ENCODE peak calls at places on chromosomes 4 and X, in seven cellular contexts. One of them, this sample, is unnamed.

GRCh38 chrX:111490683-111491082 is 20.8 kb upstream of the SERTM2 start:
- DNase-seq in type B pancreatic cell: no peak
- DNase-seq in H9: no peak
- DNase-seq in brain microvascular endothelial cell: no peak
- DNase-seq in AG09319: no peak
- DNase-seq in nephron progenitor cell: no peak
- DNase-seq in lower leg skin: no peak
- DNase-seq in this sample: no peak

GRCh38 chrX:1400731-1401471 is 9.0 kb upstream of the SLC25A6 start:
- DNase-seq in nephron progenitor cell: no peak
- DNase-seq in lower leg skin: no peak
- DNase-seq in AG09319: no peak
- DNase-seq in H9: peak
- DNase-seq in type B pancreatic cell: no peak
- DNase-seq in brain microvascular endothelial cell: no peak
- DNase-seq in this sample: no peak

GRCh38 chrX:85004255-85004654 is 578 bp downstream of the APOOL start:
- DNase-seq in AG09319: no peak
- DNase-seq in type B pancreatic cell: no peak
- DNase-seq in H9: no peak
- DNase-seq in nephron progenitor cell: no peak
- DNase-seq in lower leg skin: no peak
- DNase-seq in brain microvascular endothelial cell: peak
- DNase-seq in this sample: no peak

GRCh38 chr4:40214038-40214437 is 17.2 kb downstream of the RHOH start:
- DNase-seq in lower leg skin: no peak
- DNase-seq in AG09319: no peak
- DNase-seq in type B pancreatic cell: no peak
- DNase-seq in brain microvascular endothelial cell: no peak
- DNase-seq in H9: no peak
- DNase-seq in nephron progenitor cell: no peak
- DNase-seq in this sample: no peak

GRCh38 chr4:113961322-113961698 is 18.1 kb downstream of the ARSJ start:
- DNase-seq in H9: no peak
- DNase-seq in AG09319: peak
- DNase-seq in brain microvascular endothelial cell: peak
- DNase-seq in lower leg skin: no peak
- DNase-seq in nephron progenitor cell: no peak
- DNase-seq in type B pancreatic cell: no peak
- DNase-seq in this sample: no peak

GRCh38 chr4:58061967-58062366 is 951.8 kb upstream of the IGFBP7 start:
- DNase-seq in nephron progenitor cell: no peak
- DNase-seq in H9: peak
- DNase-seq in AG09319: no peak
- DNase-seq in lower leg skin: no peak
- DNase-seq in brain microvascular endothelial cell: no peak
- DNase-seq in type B pancreatic cell: no peak
- DNase-seq in this sample: no peak

GRCh38 chrX:76148753-76149152 is 24.1 kb upstream of the PBDC1 start:
- DNase-seq in lower leg skin: peak
- DNase-seq in nephron progenitor cell: peak
- DNase-seq in brain microvascular endothelial cell: peak
- DNase-seq in type B pancreatic cell: no peak
- DNase-seq in H9: peak
- DNase-seq in AG09319: no peak
- DNase-seq in this sample: no peak

GRCh38 chr4:37812713-37813112 is 13.8 kb upstream of the PGM2 start:
- DNase-seq in lower leg skin: no peak
- DNase-seq in type B pancreatic cell: no peak
- DNase-seq in H9: no peak
- DNase-seq in brain microvascular endothelial cell: peak
- DNase-seq in AG09319: no peak
- DNase-seq in nephron progenitor cell: no peak
- DNase-seq in this sample: no peak

GRCh38 chr4:32488690-32489089 is 1768.5 kb downstream of the PCDH7 start:
- DNase-seq in H9: no peak
- DNase-seq in brain microvascular endothelial cell: no peak
- DNase-seq in nephron progenitor cell: no peak
- DNase-seq in type B pancreatic cell: no peak
- DNase-seq in lower leg skin: no peak
- DNase-seq in AG09319: no peak
- DNase-seq in this sample: no peak

GRCh38 chrX:134764202-134764785 is 106.0 kb upstream of the PLAC1 start:
- DNase-seq in type B pancreatic cell: no peak
- DNase-seq in lower leg skin: no peak
- DNase-seq in H9: no peak
- DNase-seq in nephron progenitor cell: no peak
- DNase-seq in AG09319: no peak
- DNase-seq in brain microvascular endothelial cell: no peak
- DNase-seq in this sample: no peak

GRCh38 chrX:50615570-50616158 is 145.0 kb upstream of the DGKK start:
- DNase-seq in nephron progenitor cell: no peak
- DNase-seq in lower leg skin: no peak
- DNase-seq in AG09319: no peak
- DNase-seq in H9: no peak
- DNase-seq in type B pancreatic cell: no peak
- DNase-seq in brain microvascular endothelial cell: no peak
- DNase-seq in this sample: no peak

GRCh38 chr4:162056947-162057346 is 106.9 kb downstream of the FSTL5 start:
- DNase-seq in nephron progenitor cell: no peak
- DNase-seq in type B pancreatic cell: no peak
- DNase-seq in H9: no peak
- DNase-seq in brain microvascular endothelial cell: no peak
- DNase-seq in AG09319: no peak
- DNase-seq in lower leg skin: no peak
- DNase-seq in this sample: no peak

GRCh38 chrX:12370444-12371089 is 232.3 kb downstream of the FRMPD4 start:
- DNase-seq in type B pancreatic cell: no peak
- DNase-seq in lower leg skin: no peak
- DNase-seq in nephron progenitor cell: no peak
- DNase-seq in AG09319: peak
- DNase-seq in H9: no peak
- DNase-seq in brain microvascular endothelial cell: peak
- DNase-seq in this sample: no peak

GRCh38 chr4:28167411-28167810 is 1306.8 kb downstream of the STIM2 start:
- DNase-seq in H9: no peak
- DNase-seq in nephron progenitor cell: no peak
- DNase-seq in type B pancreatic cell: no peak
- DNase-seq in AG09319: no peak
- DNase-seq in lower leg skin: no peak
- DNase-seq in brain microvascular endothelial cell: no peak
- DNase-seq in this sample: no peak

GRCh38 chr4:7004331-7004730 is 38.8 kb upstream of the TADA2B start:
- DNase-seq in type B pancreatic cell: no peak
- DNase-seq in nephron progenitor cell: no peak
- DNase-seq in AG09319: no peak
- DNase-seq in brain microvascular endothelial cell: no peak
- DNase-seq in H9: no peak
- DNase-seq in lower leg skin: no peak
- DNase-seq in this sample: no peak

GRCh38 chr4:106996490-106996889 is 39.6 kb downstream of the DKK2 start:
- DNase-seq in lower leg skin: no peak
- DNase-seq in AG09319: no peak
- DNase-seq in H9: no peak
- DNase-seq in brain microvascular endothelial cell: no peak
- DNase-seq in type B pancreatic cell: no peak
- DNase-seq in nephron progenitor cell: no peak
- DNase-seq in this sample: no peak

GRCh38 chr4:188780028-188780427 is 640.8 kb downstream of the TRIML1 start:
- DNase-seq in type B pancreatic cell: no peak
- DNase-seq in brain microvascular endothelial cell: no peak
- DNase-seq in H9: no peak
- DNase-seq in nephron progenitor cell: no peak
- DNase-seq in lower leg skin: no peak
- DNase-seq in AG09319: no peak
- DNase-seq in this sample: no peak

GRCh38 chr4:16225681-16225995 is 633 bp downstream of the TAPT1 start:
- DNase-seq in H9: no peak
- DNase-seq in AG09319: no peak
- DNase-seq in nephron progenitor cell: no peak
- DNase-seq in lower leg skin: no peak
- DNase-seq in type B pancreatic cell: no peak
- DNase-seq in brain microvascular endothelial cell: no peak
- DNase-seq in this sample: no peak

GRCh38 chr4:7758444-7758815 is 181.2 kb downstream of the AFAP1 start:
- DNase-seq in brain microvascular endothelial cell: no peak
- DNase-seq in lower leg skin: no peak
- DNase-seq in H9: no peak
- DNase-seq in nephron progenitor cell: peak
- DNase-seq in type B pancreatic cell: no peak
- DNase-seq in AG09319: no peak
- DNase-seq in this sample: no peak

GRCh38 chr4:59729321-59729720 is 1470.8 kb upstream of the ADGRL3 start:
- DNase-seq in H9: no peak
- DNase-seq in brain microvascular endothelial cell: no peak
- DNase-seq in lower leg skin: no peak
- DNase-seq in AG09319: no peak
- DNase-seq in nephron progenitor cell: no peak
- DNase-seq in type B pancreatic cell: no peak
- DNase-seq in this sample: no peak

GRCh38 chrX:49844622-49845021 is 15.5 kb downstream of the PAGE4 start:
- DNase-seq in type B pancreatic cell: no peak
- DNase-seq in lower leg skin: no peak
- DNase-seq in brain microvascular endothelial cell: no peak
- DNase-seq in AG09319: no peak
- DNase-seq in nephron progenitor cell: no peak
- DNase-seq in H9: no peak
- DNase-seq in this sample: no peak

GRCh38 chr4:108018884-108019187 is 29.1 kb downstream of the HADH start:
- DNase-seq in H9: no peak
- DNase-seq in AG09319: no peak
- DNase-seq in type B pancreatic cell: no peak
- DNase-seq in lower leg skin: no peak
- DNase-seq in brain microvascular endothelial cell: no peak
- DNase-seq in nephron progenitor cell: no peak
- DNase-seq in this sample: no peak
- TF ChIP-seq CTCF in H9: no peak
- TF ChIP-seq CTCF in AG09319: no peak
- TF ChIP-seq CTCF in type B pancreatic cell: peak
- TF ChIP-seq CTCF in lower leg skin: no peak
- TF ChIP-seq CTCF in brain microvascular endothelial cell: no peak
- TF ChIP-seq CTCF in nephron progenitor cell: no peak
- TF ChIP-seq CTCF in this sample: peak

GRCh38 chr4:20984011-20984836 is 284.0 kb downstream of the PACRGL start:
- DNase-seq in type B pancreatic cell: peak
- DNase-seq in brain microvascular endothelial cell: no peak
- DNase-seq in nephron progenitor cell: peak
- DNase-seq in AG09319: no peak
- DNase-seq in H9: peak
- DNase-seq in lower leg skin: no peak
- DNase-seq in this sample: no peak

GRCh38 chr4:20992002-20992401 is 291.7 kb downstream of the PACRGL start:
- DNase-seq in H9: no peak
- DNase-seq in AG09319: no peak
- DNase-seq in nephron progenitor cell: no peak
- DNase-seq in type B pancreatic cell: no peak
- DNase-seq in lower leg skin: no peak
- DNase-seq in brain microvascular endothelial cell: no peak
- DNase-seq in this sample: no peak

GRCh38 chr4:20982544-20982943 is 282.3 kb downstream of the PACRGL start:
- DNase-seq in AG09319: no peak
- DNase-seq in brain microvascular endothelial cell: no peak
- DNase-seq in H9: no peak
- DNase-seq in lower leg skin: no peak
- DNase-seq in nephron progenitor cell: no peak
- DNase-seq in type B pancreatic cell: no peak
- DNase-seq in this sample: no peak

GRCh38 chr4:20987191-20987590 is 286.9 kb downstream of the PACRGL start:
- DNase-seq in type B pancreatic cell: no peak
- DNase-seq in brain microvascular endothelial cell: no peak
- DNase-seq in nephron progenitor cell: no peak
- DNase-seq in AG09319: no peak
- DNase-seq in H9: no peak
- DNase-seq in lower leg skin: no peak
- DNase-seq in this sample: no peak
- TF ChIP-seq CTCF in type B pancreatic cell: no peak
- TF ChIP-seq CTCF in brain microvascular endothelial cell: no peak
- TF ChIP-seq CTCF in nephron progenitor cell: no peak
- TF ChIP-seq CTCF in AG09319: no peak
- TF ChIP-seq CTCF in H9: no peak
- TF ChIP-seq CTCF in lower leg skin: no peak
- TF ChIP-seq CTCF in this sample: no peak

GRCh38 chr4:168634276-168634802 is 137.5 kb downstream of the PALLD start:
- DNase-seq in lower leg skin: no peak
- DNase-seq in nephron progenitor cell: peak
- DNase-seq in brain microvascular endothelial cell: peak
- DNase-seq in H9: no peak
- DNase-seq in type B pancreatic cell: peak
- DNase-seq in AG09319: peak
- DNase-seq in this sample: no peak

GRCh38 chr4:168632246-168632832 is 135.5 kb downstream of the PALLD start:
- DNase-seq in AG09319: no peak
- DNase-seq in H9: no peak
- DNase-seq in brain microvascular endothelial cell: no peak
- DNase-seq in lower leg skin: no peak
- DNase-seq in nephron progenitor cell: no peak
- DNase-seq in type B pancreatic cell: no peak
- DNase-seq in this sample: no peak

GRCh38 chr4:168633474-168633873 is 136.6 kb downstream of the PALLD start:
- DNase-seq in lower leg skin: no peak
- DNase-seq in type B pancreatic cell: no peak
- DNase-seq in H9: no peak
- DNase-seq in brain microvascular endothelial cell: no peak
- DNase-seq in nephron progenitor cell: no peak
- DNase-seq in AG09319: no peak
- DNase-seq in this sample: no peak

GRCh38 chr4:168631241-168632151 is 134.6 kb downstream of the PALLD start:
- DNase-seq in brain microvascular endothelial cell: peak
- DNase-seq in type B pancreatic cell: peak
- DNase-seq in nephron progenitor cell: peak
- DNase-seq in H9: peak
- DNase-seq in lower leg skin: no peak
- DNase-seq in AG09319: no peak
- DNase-seq in this sample: no peak

DNA sequence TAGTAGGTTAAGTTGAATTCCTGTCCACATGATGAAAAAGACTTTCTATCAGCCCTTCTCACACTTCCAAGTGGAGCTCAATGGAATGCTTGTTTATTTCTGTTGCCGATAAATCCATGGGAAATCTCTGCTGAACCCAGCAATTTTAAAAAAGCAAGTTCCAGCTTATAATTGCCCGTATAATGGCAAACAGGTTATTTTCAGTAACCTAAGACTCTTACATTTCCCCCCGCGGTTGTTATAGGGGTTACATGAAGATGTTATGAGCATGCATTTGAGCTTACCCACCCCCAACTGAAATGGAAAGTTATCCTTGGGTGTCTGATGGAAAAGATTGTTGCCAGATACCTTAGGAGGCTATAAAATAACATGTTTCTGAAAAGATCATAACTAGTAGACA is 136.2 kb downstream of the PALLD start:
- DNase-seq in nephron progenitor cell: no peak
- DNase-seq in type B pancreatic cell: no peak
- DNase-seq in AG09319: no peak
- DNase-seq in lower leg skin: no peak
- DNase-seq in brain microvascular endothelial cell: no peak
- DNase-seq in H9: no peak
- DNase-seq in this sample: no peak
- TF ChIP-seq CTCF in nephron progenitor cell: no peak
- TF ChIP-seq CTCF in type B pancreatic cell: no peak
- TF ChIP-seq CTCF in AG09319: no peak
- TF ChIP-seq CTCF in lower leg skin: no peak
- TF ChIP-seq CTCF in brain microvascular endothelial cell: no peak
- TF ChIP-seq CTCF in H9: no peak
- TF ChIP-seq CTCF in this sample: no peak

GRCh38 chrX:41759817-41760216 is 35.8 kb downstream of the GPR82 start:
- DNase-seq in brain microvascular endothelial cell: peak
- DNase-seq in lower leg skin: no peak
- DNase-seq in AG09319: no peak
- DNase-seq in nephron progenitor cell: no peak
- DNase-seq in H9: no peak
- DNase-seq in type B pancreatic cell: no peak
- DNase-seq in this sample: no peak
- TF ChIP-seq CTCF in brain microvascular endothelial cell: peak
- TF ChIP-seq CTCF in lower leg skin: no peak
- TF ChIP-seq CTCF in AG09319: peak
- TF ChIP-seq CTCF in nephron progenitor cell: peak
- TF ChIP-seq CTCF in H9: peak
- TF ChIP-seq CTCF in type B pancreatic cell: peak
- TF ChIP-seq CTCF in this sample: peak

This sample was measured in CD14-positive monocyte.